ENCODE peak calls at places on chromosomes 3 and 15, in seven cellular contexts. S, Q, P, X, A, O and K are unnamed samples.
A peak's percentile ranks its signal among the peaks of the same experiment; 100 is the strongest.

GRCh38 chr3:101261506-101261905 is 58.9 kb downstream of the IMPG2 start:
- DNase-seq in S (no peak), Q (no peak), P (no peak), X (no peak), A (no peak), O (peak; percentile 59), K (peak; percentile 28)

GRCh38 chr15:74123131-74123429 is 7.3 kb upstream of the ISLR2 start:
- DNase-seq in S (no peak), Q (peak; percentile 75), P (no peak), X (no peak), A (no peak), O (no peak), K (no peak)

GRCh38 chr3:139935866-139936817 is 1.2 kb downstream of the CLSTN2 start:
- DNase-seq in S (peak; percentile 3), Q (no peak), P (no peak), X (peak; percentile 65), A (no peak), O (peak; percentile 0), K (no peak)

GRCh38 chr15:63121382-63122001 is at the start of gene LACTB:
- DNase-seq in S (peak; percentile 90), Q (peak; percentile 85), P (peak; percentile 81), X (peak; percentile 86), A (peak; percentile 71), O (peak; percentile 89), K (peak; percentile 80)

GRCh38 chr3:94909726-94910125 is 846.9 kb downstream of the NSUN3 start:
- DNase-seq in S (no peak), Q (no peak), P (no peak), X (no peak), A (no peak), O (no peak), K (no peak)

GRCh38 chr3:30644615-30645014 is 38.2 kb downstream of the TGFBR2 start:
- DNase-seq in S (peak; percentile 43), Q (no peak), P (no peak), X (no peak), A (no peak), O (peak; percentile 60), K (peak; percentile 36)

GRCh38 chr3:127811717-127812116 is 10.6 kb downstream of the MGLL start:
- DNase-seq in S (no peak), Q (no peak), P (no peak), X (no peak), A (no peak), O (no peak), K (no peak)

GRCh38 chr3:197443506-197443905 is 112.3 kb downstream of the BDH1 start:
- DNase-seq in S (no peak), Q (no peak), P (no peak), X (no peak), A (no peak), O (no peak), K (no peak)

GRCh38 chr15:26882112-26882511 is 15.2 kb downstream of the GABRA5 start:
- DNase-seq in S (no peak), Q (no peak), P (no peak), X (no peak), A (no peak), O (no peak), K (no peak)

GRCh38 chr3:59970796-59971195 is 921.0 kb upstream of the CFAP20DC start:
- DNase-seq in S (no peak), Q (no peak), P (no peak), X (no peak), A (no peak), O (no peak), K (no peak)

GRCh38 chr3:163328680-163329079 is 1749.6 kb downstream of the SI start:
- DNase-seq in S (no peak), Q (no peak), P (no peak), X (no peak), A (no peak), O (no peak), K (no peak)

GRCh38 chr3:148790841-148791240 is 36.8 kb upstream of the CPB1 start:
- DNase-seq in S (no peak), Q (no peak), P (peak; percentile 94), X (no peak), A (no peak), O (no peak), K (no peak)

GRCh38 chr3:50095352-50095998 is 6.8 kb downstream of the RBM5 start:
- DNase-seq in S (no peak), Q (no peak), P (no peak), X (no peak), A (no peak), O (no peak), K (no peak)

GRCh38 chr3:70065666-70066253 is 66.2 kb downstream of the SAMMSON start:
- DNase-seq in S (no peak), Q (no peak), P (no peak), X (no peak), A (no peak), O (no peak), K (no peak)

GRCh38 chr3:36763850-36764703 is at the start of gene DCLK3:
- DNase-seq in S (no peak), Q (no peak), P (no peak), X (peak; percentile 38), A (no peak), O (no peak), K (no peak)

GRCh38 chr15:91706366-91707032 is 147.0 kb upstream of the SLCO3A1 start:
- DNase-seq in S (peak; percentile 12), Q (peak; percentile 74), P (no peak), X (peak; percentile 65), A (peak; percentile 17), O (no peak), K (peak; percentile 9)

GRCh38 chr3:179769411-179770247 is 116.8 kb downstream of the USP13 start:
- DNase-seq in S (no peak), Q (no peak), P (no peak), X (no peak), A (no peak), O (no peak), K (no peak)

GRCh38 chr3:10721101-10721500 is 94.9 kb upstream of the SLC6A11 start:
- DNase-seq in S (no peak), Q (no peak), P (no peak), X (no peak), A (no peak), O (no peak), K (no peak)

GRCh38 chr15:35305906-35306305 is 220.8 kb upstream of the NANOGP8 start:
- DNase-seq in S (no peak), Q (no peak), P (no peak), X (no peak), A (no peak), O (peak; percentile 63), K (peak; percentile 67)